ENCODE peak calls at places on chromosomes 11 and 22, in eight cellular contexts. V is MM.1S; G is NB4; U is cardiac fibroblast; X is CD8-positive, alpha-beta memory T cell; S is mammary epithelial cell; T is astrocyte of the cerebellum; D is adrenal gland. O is an unnamed sample.

GRCh38 chr11:62680825-62681240 is 2.0 kb upstream of the UBXN1 start:
- DNase-seq in S (peak), G (peak), X (no peak), D (peak), U (peak), V (peak), T (peak), O (peak)

GRCh38 chr11:123357990-123358827 is 71.9 kb upstream of the GRAMD1B start:
- DNase-seq in G (peak), U (peak), D (peak), V (peak), T (no peak), S (peak), X (peak), O (no peak)

GRCh38 chr22:41951898-41952474 is at the start of gene SMIM45:
- DNase-seq in D (no peak), V (no peak), U (no peak), G (no peak), S (no peak), X (no peak), T (no peak), O (no peak)

GRCh38 chr22:42202669-42203068 is 67.8 kb downstream of the TCF20 start:
- DNase-seq in X (peak), T (peak), U (peak), G (peak), V (no peak), D (peak), S (no peak), O (no peak)

GRCh38 chr22:42676059-42676607 is 26.9 kb upstream of the CYB5R3 start:
- DNase-seq in G (no peak), U (peak), V (no peak), D (no peak), X (no peak), T (no peak), S (peak), O (no peak)

GRCh38 chr11:17779861-17780594 is 45.4 kb downstream of the KCNC1 start:
- DNase-seq in T (no peak), U (no peak), D (no peak), V (no peak), X (no peak), S (no peak), G (no peak), O (no peak)

GRCh38 chr11:107501713-107502112 is 44.1 kb upstream of the CWF19L2 start:
- DNase-seq in V (no peak), T (no peak), X (no peak), S (no peak), U (no peak), G (no peak), D (no peak), O (no peak)

GRCh38 chr11:58770627-58771457 is 39.1 kb upstream of the GLYAT start:
- DNase-seq in S (peak), X (no peak), V (no peak), D (no peak), T (no peak), G (no peak), U (peak), O (no peak)

GRCh38 chr11:65129649-65130441 is 4.5 kb downstream of the SYVN1 start:
- DNase-seq in V (no peak), T (no peak), G (peak), U (no peak), S (no peak), X (no peak), D (no peak), O (no peak)

GRCh38 chr11:79119491-79120284 is 321.1 kb downstream of the TENM4 start:
- DNase-seq in S (peak), D (no peak), X (no peak), V (no peak), G (no peak), U (no peak), T (no peak), O (no peak)

GRCh38 chr11:110918351-110918750 is 206.1 kb upstream of the ARHGAP20 start:
- DNase-seq in G (no peak), X (no peak), D (no peak), V (no peak), T (no peak), S (no peak), U (no peak), O (no peak)

GRCh38 chr11:84019576-84020194 is 733.5 kb upstream of the CCDC90B start:
- DNase-seq in D (peak), U (peak), V (no peak), S (peak), T (peak), X (no peak), G (no peak), O (no peak)

GRCh38 chr11:22466809-22467208 is 128.6 kb downstream of the SLC17A6 start:
- DNase-seq in D (no peak), G (no peak), U (peak), V (no peak), X (no peak), T (peak), S (peak), O (no peak)

GRCh38 chr22:37062366-37062655 is 10.8 kb downstream of the KCTD17 start:
- DNase-seq in G (no peak), D (no peak), T (no peak), S (no peak), V (no peak), X (no peak), U (no peak), O (no peak)

GRCh38 chr11:41235670-41236069 is 223.8 kb downstream of the LRRC4C start:
- DNase-seq in G (no peak), D (no peak), U (no peak), V (no peak), X (no peak), S (no peak), T (no peak), O (no peak)

GRCh38 chr22:31246687-31247086 is 34.6 kb downstream of the LIMK2 start:
- DNase-seq in D (no peak), S (no peak), U (no peak), V (no peak), G (no peak), X (no peak), T (no peak), O (no peak)

GRCh38 chr22:31342389-31343125 is 3.6 kb downstream of the PATZ1 start:
- DNase-seq in G (peak), S (no peak), X (no peak), D (no peak), V (no peak), T (no peak), U (no peak), O (no peak)

GRCh38 chr22:39498368-39498767 is 3.7 kb upstream of the MIEF1 start:
- DNase-seq in U (no peak), G (no peak), V (no peak), T (no peak), X (no peak), S (no peak), D (no peak), O (no peak)

GRCh38 chr11:84905411-84905810 is 721.7 kb downstream of the DLG2 start:
- DNase-seq in G (no peak), T (peak), U (peak), X (no peak), D (no peak), S (peak), V (no peak), O (peak)

GRCh38 chr11:45094958-45095690 is 51.3 kb upstream of the PRDM11 start:
- DNase-seq in X (no peak), U (no peak), G (no peak), V (no peak), T (no peak), D (no peak), S (no peak), O (no peak)

GRCh38 chr22:39244496-39245129 is at the start of gene PDGFB:
- DNase-seq in X (no peak), U (peak), V (peak), G (peak), S (peak), T (no peak), D (no peak), O (no peak)

GRCh38 chr11:57150454-57150917 is 31.3 kb upstream of the LRRC55 start:
- DNase-seq in D (peak), U (no peak), G (no peak), X (no peak), T (no peak), V (no peak), S (no peak), O (no peak)

GRCh38 chr22:19105867-19106802 is 16.1 kb downstream of the DGCR2 start:
- DNase-seq in X (peak), V (no peak), U (no peak), G (peak), D (no peak), T (no peak), S (peak), O (no peak)

GRCh38 chr11:2126520-2127085 is 12.6 kb downstream of the IGF2 start:
- DNase-seq in X (no peak), U (no peak), S (no peak), V (no peak), D (no peak), T (no peak), G (no peak), O (no peak)

DNA sequence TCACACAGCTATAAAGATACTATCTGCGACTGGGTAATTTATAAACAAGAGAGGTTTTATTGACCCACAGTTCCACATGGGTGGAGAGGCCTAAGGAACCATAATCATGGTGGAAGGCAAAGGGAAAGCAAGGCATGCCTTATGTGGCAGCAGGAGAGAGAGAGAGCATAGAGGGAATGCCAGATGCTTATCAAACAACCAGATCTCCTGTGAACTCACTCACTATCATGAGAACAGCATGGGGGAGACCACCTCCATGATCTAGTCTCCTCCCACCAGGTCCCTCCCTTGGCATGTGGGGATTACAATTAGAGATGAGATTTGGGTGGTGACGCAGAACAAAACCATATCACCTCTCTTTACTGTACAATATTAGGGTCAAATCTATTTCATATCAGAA is 1101.6 kb upstream of the RAG2 start:
- DNase-seq in D (no peak), X (no peak), V (no peak), S (no peak), U (no peak), T (no peak), G (no peak), O (no peak)
- H3K4me3 ChIP-seq in D (no peak), X (no peak), V (no peak), S (no peak), U (no peak), T (no peak), G (no peak), O (no peak)

GRCh38 chr11:129280027-129280811 is 88.1 kb upstream of the ARHGAP32 start:
- DNase-seq in T (no peak), S (no peak), V (no peak), X (no peak), D (peak), G (peak), U (peak), O (no peak)
- H3K4me3 ChIP-seq in T (peak), S (peak), V (peak), X (peak), D (no peak), G (peak), U (peak), O (peak)

GRCh38 chr22:23281053-23281405 is 100.7 kb downstream of the BCR start:
- DNase-seq in X (no peak), S (no peak), U (no peak), G (no peak), D (no peak), T (no peak), V (no peak), O (no peak)

GRCh38 chr22:23280356-23281052 is 100.2 kb downstream of the BCR start:
- DNase-seq in D (no peak), T (no peak), V (no peak), G (no peak), S (no peak), U (no peak), X (no peak), O (no peak)

GRCh38 chr22:23282516-23282915 is 102.2 kb downstream of the BCR start:
- DNase-seq in D (no peak), U (no peak), S (no peak), X (no peak), G (no peak), T (no peak), V (no peak), O (no peak)

GRCh38 chr22:23282089-23282501 is 101.8 kb downstream of the BCR start:
- DNase-seq in T (no peak), D (peak), U (peak), X (no peak), S (peak), G (no peak), V (no peak), O (no peak)

GRCh38 chr22:23281406-23282088 is 101.2 kb downstream of the BCR start:
- DNase-seq in U (peak), G (peak), D (peak), X (peak), V (peak), S (peak), T (peak), O (peak)
- H3K4me3 ChIP-seq in U (no peak), G (no peak), D (no peak), X (no peak), V (no peak), S (no peak), T (no peak), O (peak)

DNA sequence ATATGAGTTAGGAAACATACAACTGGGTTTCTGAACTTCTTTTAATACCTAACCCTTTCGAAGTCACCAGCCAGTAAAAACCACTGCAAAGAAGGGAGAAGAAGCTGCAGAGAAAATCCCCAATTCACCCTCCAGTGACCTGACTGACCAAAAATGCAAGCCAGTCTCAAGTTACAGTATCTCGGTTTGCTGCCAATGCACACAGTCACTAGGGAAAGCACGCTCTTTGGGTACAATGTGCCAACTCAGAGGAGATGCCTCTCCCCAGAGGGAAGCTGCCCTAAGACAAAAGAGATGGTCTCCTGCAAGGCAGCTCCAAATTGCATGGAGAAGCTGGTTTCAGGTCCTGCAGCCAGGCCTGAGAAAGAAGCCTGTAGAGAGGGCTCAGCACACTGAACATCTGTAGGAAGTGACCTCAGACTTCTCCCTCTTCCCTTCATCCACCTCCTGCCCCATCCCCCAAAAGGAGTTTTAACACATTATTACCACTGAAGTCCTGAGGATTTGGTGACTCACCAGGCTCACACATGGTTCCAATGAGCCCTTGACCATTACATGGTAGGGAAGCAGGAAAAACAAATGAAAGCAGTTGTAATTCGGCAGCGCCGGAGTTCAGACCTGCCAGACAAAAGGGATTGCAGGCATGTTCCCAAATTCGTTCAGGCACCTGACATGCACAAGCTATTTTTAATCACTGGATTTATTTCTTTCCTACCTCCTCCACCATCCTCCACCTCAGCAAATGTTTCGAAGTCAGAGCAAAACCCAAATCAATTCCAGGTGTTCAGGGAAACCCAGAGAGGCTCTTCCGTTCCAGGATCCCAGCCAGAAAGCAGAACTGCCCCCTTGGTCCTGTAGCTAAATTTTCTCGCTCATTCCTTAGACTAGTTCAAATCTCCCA is 90.1 kb downstream of the ETS1 start:
- DNase-seq in U (peak), D (peak), G (peak), S (peak), T (peak), V (no peak), X (no peak), O (no peak)
- H3K4me3 ChIP-seq in U (no peak), D (no peak), G (peak), S (peak), T (peak), V (no peak), X (peak), O (no peak)